ENCODE peak calls at places on chromosomes 16 and 17, in six cellular contexts. S, M, T, N, J and A are unnamed samples.

GRCh38 chr16:50279142-50279865 is 13.0 kb downstream of the ADCY7 start:
- DNase-seq in S (no peak), M (no peak), T (no peak), N (no peak), J (no peak), A (no peak)

GRCh38 chr16:69393898-69394849 is 8.4 kb upstream of the TERF2 start:
- DNase-seq in S (no peak), M (no peak), T (no peak), N (no peak), J (no peak), A (no peak)

GRCh38 chr16:49335828-49336227 is 37.8 kb upstream of the C16orf78 start:
- DNase-seq in S (no peak), M (no peak), T (no peak), N (no peak), J (no peak), A (no peak)

GRCh38 chr17:33210240-33210639 is 82.9 kb downstream of the ASIC2 start:
- DNase-seq in S (no peak), M (no peak), T (no peak), N (no peak), J (no peak), A (no peak)

GRCh38 chr17:10295728-10296343 is 77.0 kb downstream of the MYH13 start:
- DNase-seq in S (peak; percentile 33), M (peak; percentile 55), T (peak; percentile 3), N (no peak), J (no peak), A (no peak)

GRCh38 chr16:89453662-89454321 is 36.6 kb downstream of the ANKRD11 start:
- DNase-seq in S (no peak), M (no peak), T (no peak), N (no peak), J (no peak), A (no peak)

GRCh38 chr17:47634870-47635269 is 14.8 kb upstream of the KPNB1 start:
- DNase-seq in S (no peak), M (no peak), T (no peak), N (no peak), J (no peak), A (no peak)

GRCh38 chr16:67530013-67530939 is 1.6 kb downstream of the RIPOR1 start:
- DNase-seq in S (peak; percentile 34), M (peak; percentile 73), T (no peak), N (peak; percentile 19), J (peak; percentile 28), A (no peak)

GRCh38 chr16:81486555-81487061 is 42.0 kb downstream of the CMIP start:
- DNase-seq in S (no peak), M (no peak), T (peak; percentile 95), N (no peak), J (no peak), A (no peak)

GRCh38 chr17:40548982-40549680 is 16.1 kb downstream of the CCR7 start:
- DNase-seq in S (no peak), M (peak; percentile 90), T (no peak), N (peak; percentile 50), J (no peak), A (no peak)

GRCh38 chr17:76528156-76528527 is 9.4 kb downstream of the CYGB start:
- DNase-seq in S (peak; percentile 93), M (no peak), T (no peak), N (no peak), J (no peak), A (peak; percentile 28)

GRCh38 chr17:3594056-3594810 is 15.0 kb downstream of the TRPV1 start:
- DNase-seq in S (no peak), M (peak; percentile 13), T (peak; percentile 86), N (peak; percentile 52), J (no peak), A (no peak)

GRCh38 chr16:89024546-89024945 is 47.5 kb upstream of the CBFA2T3 start:
- DNase-seq in S (no peak), M (no peak), T (no peak), N (no peak), J (no peak), A (no peak)

GRCh38 chr17:44971776-44972483 is 3.8 kb upstream of the C1QL1 start:
- DNase-seq in S (no peak), M (peak; percentile 75), T (no peak), N (no peak), J (peak; percentile 66), A (no peak)

GRCh38 chr16:21088646-21089538 is 61.8 kb downstream of the DNAH3 start:
- DNase-seq in S (no peak), M (no peak), T (no peak), N (no peak), J (no peak), A (no peak)

GRCh38 chr17:16342979-16343378 is 10.3 kb downstream of the CENPV start:
- DNase-seq in S (no peak), M (no peak), T (no peak), N (no peak), J (no peak), A (no peak)